ENCODE peak calls at places on chromosomes 11 and 22, in five cellular contexts. One of them, this sample, is unnamed.

GRCh38 chr22:37334859-37335818 is 52.8 kb downstream of the CYTH4 start:
- DNase-seq in nephron progenitor cell: peak
- DNase-seq in upper lobe of right lung: no peak
- DNase-seq in endodermal cell: peak
- DNase-seq in GM10248: no peak
- DNase-seq in this sample: peak

GRCh38 chr11:39011822-39012221 is 2413.8 kb upstream of the RAG2 start:
- DNase-seq in GM10248: no peak
- DNase-seq in endodermal cell: no peak
- DNase-seq in nephron progenitor cell: no peak
- DNase-seq in upper lobe of right lung: no peak
- DNase-seq in this sample: no peak

GRCh38 chr22:43439368-43440102 is 27.7 kb downstream of the MPPED1 start:
- DNase-seq in GM10248: no peak
- DNase-seq in upper lobe of right lung: peak
- DNase-seq in endodermal cell: no peak
- DNase-seq in nephron progenitor cell: peak
- DNase-seq in this sample: no peak

GRCh38 chr11:17568944-17569343 is 21.9 kb downstream of the OTOG start:
- DNase-seq in nephron progenitor cell: no peak
- DNase-seq in GM10248: no peak
- DNase-seq in endodermal cell: peak
- DNase-seq in upper lobe of right lung: no peak
- DNase-seq in this sample: no peak

GRCh38 chr11:17405232-17406005 is 17.0 kb upstream of the KCNJ11 start:
- DNase-seq in upper lobe of right lung: peak
- DNase-seq in endodermal cell: peak
- DNase-seq in GM10248: no peak
- DNase-seq in nephron progenitor cell: peak
- DNase-seq in this sample: peak

GRCh38 chr11:105179542-105180278 is 40.1 kb upstream of the CARD18 start:
- DNase-seq in GM10248: no peak
- DNase-seq in upper lobe of right lung: no peak
- DNase-seq in nephron progenitor cell: no peak
- DNase-seq in endodermal cell: no peak
- DNase-seq in this sample: no peak

GRCh38 chr22:30246962-30247376 is 410 bp upstream of the LIF start:
- DNase-seq in GM10248: no peak
- DNase-seq in nephron progenitor cell: no peak
- DNase-seq in endodermal cell: peak
- DNase-seq in upper lobe of right lung: no peak
- DNase-seq in this sample: no peak

GRCh38 chr22:46356496-46357185 is 21.1 kb downstream of the TRMU start:
- DNase-seq in GM10248: no peak
- DNase-seq in endodermal cell: no peak
- DNase-seq in nephron progenitor cell: no peak
- DNase-seq in upper lobe of right lung: peak
- DNase-seq in this sample: no peak

GRCh38 chr11:2396471-2396870 is 4.1 kb upstream of the TSSC4 start:
- DNase-seq in upper lobe of right lung: no peak
- DNase-seq in nephron progenitor cell: no peak
- DNase-seq in GM10248: no peak
- DNase-seq in endodermal cell: no peak
- DNase-seq in this sample: no peak

GRCh38 chr11:304915-305833 is 2.4 kb upstream of the IFITM2 start:
- DNase-seq in upper lobe of right lung: peak
- DNase-seq in endodermal cell: peak
- DNase-seq in nephron progenitor cell: peak
- DNase-seq in GM10248: peak
- DNase-seq in this sample: peak

GRCh38 chr11:17479284-17480214 is 2.9 kb upstream of the ABCC8 start:
- DNase-seq in GM10248: no peak
- DNase-seq in endodermal cell: peak
- DNase-seq in upper lobe of right lung: no peak
- DNase-seq in nephron progenitor cell: peak
- DNase-seq in this sample: peak

GRCh38 chr11:46315033-46315738 is 32.1 kb upstream of the DGKZ start:
- DNase-seq in endodermal cell: peak
- DNase-seq in upper lobe of right lung: no peak
- DNase-seq in nephron progenitor cell: peak
- DNase-seq in GM10248: peak
- DNase-seq in this sample: peak

GRCh38 chr22:49392247-49392646 is 435.4 kb downstream of the BRD1 start:
- DNase-seq in upper lobe of right lung: no peak
- DNase-seq in GM10248: no peak
- DNase-seq in nephron progenitor cell: no peak
- DNase-seq in endodermal cell: peak
- DNase-seq in this sample: no peak

GRCh38 chr11:102244681-102245409 is 72.4 kb upstream of the BIRC3 start:
- DNase-seq in endodermal cell: no peak
- DNase-seq in GM10248: no peak
- DNase-seq in upper lobe of right lung: no peak
- DNase-seq in nephron progenitor cell: no peak
- DNase-seq in this sample: no peak

GRCh38 chr11:110606415-110606814 is 105.8 kb downstream of the ARHGAP20 start:
- DNase-seq in GM10248: no peak
- DNase-seq in upper lobe of right lung: no peak
- DNase-seq in nephron progenitor cell: peak
- DNase-seq in endodermal cell: peak
- DNase-seq in this sample: no peak

GRCh38 chr11:71473793-71474080 is 20.7 kb downstream of the NADSYN1 start:
- DNase-seq in nephron progenitor cell: no peak
- DNase-seq in GM10248: no peak
- DNase-seq in upper lobe of right lung: no peak
- DNase-seq in endodermal cell: no peak
- DNase-seq in this sample: no peak

GRCh38 chr11:76791861-76792260 is 8.7 kb downstream of the TSKU start:
- DNase-seq in endodermal cell: no peak
- DNase-seq in nephron progenitor cell: no peak
- DNase-seq in upper lobe of right lung: no peak
- DNase-seq in GM10248: no peak
- DNase-seq in this sample: no peak

GRCh38 chr22:45425531-45426265 is 12.2 kb downstream of the RIBC2 start:
- DNase-seq in endodermal cell: no peak
- DNase-seq in upper lobe of right lung: peak
- DNase-seq in GM10248: no peak
- DNase-seq in nephron progenitor cell: no peak
- DNase-seq in this sample: no peak

GRCh38 chr11:123590296-123590912 is 64.0 kb downstream of the SCN3B start:
- DNase-seq in nephron progenitor cell: no peak
- DNase-seq in endodermal cell: no peak
- DNase-seq in GM10248: no peak
- DNase-seq in upper lobe of right lung: no peak
- DNase-seq in this sample: no peak

GRCh38 chr11:133202816-133203215 is 329.5 kb downstream of the OPCML start:
- DNase-seq in upper lobe of right lung: no peak
- DNase-seq in endodermal cell: no peak
- DNase-seq in GM10248: no peak
- DNase-seq in nephron progenitor cell: no peak
- DNase-seq in this sample: no peak

GRCh38 chr11:104735013-104735412 is 163.2 kb downstream of the CASP12 start:
- DNase-seq in endodermal cell: no peak
- DNase-seq in nephron progenitor cell: no peak
- DNase-seq in GM10248: no peak
- DNase-seq in upper lobe of right lung: no peak
- DNase-seq in this sample: no peak

GRCh38 chr11:64854534-64855502 is 10.4 kb upstream of the CDC42BPG start:
- DNase-seq in upper lobe of right lung: peak
- DNase-seq in nephron progenitor cell: no peak
- DNase-seq in endodermal cell: peak
- DNase-seq in GM10248: no peak
- DNase-seq in this sample: no peak

GRCh38 chr11:62217191-62217748 is 8.8 kb downstream of the SCGB2A1 start:
- DNase-seq in endodermal cell: no peak
- DNase-seq in upper lobe of right lung: no peak
- DNase-seq in nephron progenitor cell: no peak
- DNase-seq in GM10248: no peak
- DNase-seq in this sample: no peak

GRCh38 chr11:223026-223789 is 12.9 kb downstream of the SIRT3 start:
- DNase-seq in nephron progenitor cell: no peak
- DNase-seq in endodermal cell: peak
- DNase-seq in GM10248: no peak
- DNase-seq in upper lobe of right lung: no peak
- DNase-seq in this sample: no peak

GRCh38 chr11:106990322-106990721 is 28.0 kb downstream of the GUCY1A2 start:
- DNase-seq in nephron progenitor cell: peak
- DNase-seq in endodermal cell: no peak
- DNase-seq in GM10248: no peak
- DNase-seq in upper lobe of right lung: no peak
- DNase-seq in this sample: peak

GRCh38 chr11:46390331-46391171 is 1.0 kb downstream of the CHRM4 start:
- DNase-seq in nephron progenitor cell: no peak
- DNase-seq in endodermal cell: peak
- DNase-seq in GM10248: no peak
- DNase-seq in upper lobe of right lung: no peak
- DNase-seq in this sample: peak

GRCh38 chr11:76756341-76756771 is 26.8 kb upstream of the TSKU start:
- DNase-seq in GM10248: no peak
- DNase-seq in endodermal cell: no peak
- DNase-seq in upper lobe of right lung: no peak
- DNase-seq in nephron progenitor cell: no peak
- DNase-seq in this sample: no peak

GRCh38 chr22:21032037-21032842 is at the start of gene SLC7A4:
- DNase-seq in nephron progenitor cell: peak
- DNase-seq in endodermal cell: peak
- DNase-seq in upper lobe of right lung: no peak
- DNase-seq in GM10248: no peak
- DNase-seq in this sample: peak

GRCh38 chr22:37804502-37804885 is 3.2 kb upstream of the GCAT start:
- DNase-seq in GM10248: no peak
- DNase-seq in endodermal cell: no peak
- DNase-seq in upper lobe of right lung: no peak
- DNase-seq in nephron progenitor cell: no peak
- DNase-seq in this sample: peak

GRCh38 chr11:2136209-2136951 is 2.8 kb downstream of the IGF2 start:
- DNase-seq in endodermal cell: no peak
- DNase-seq in GM10248: no peak
- DNase-seq in nephron progenitor cell: peak
- DNase-seq in upper lobe of right lung: no peak
- DNase-seq in this sample: peak

GRCh38 chr11:38307455-38307854 is 1709.4 kb upstream of the RAG2 start:
- DNase-seq in GM10248: no peak
- DNase-seq in upper lobe of right lung: no peak
- DNase-seq in endodermal cell: no peak
- DNase-seq in nephron progenitor cell: no peak
- DNase-seq in this sample: no peak

GRCh38 chr11:46100670-46101069 is 20.6 kb downstream of the PHF21A start:
- DNase-seq in nephron progenitor cell: no peak
- DNase-seq in upper lobe of right lung: no peak
- DNase-seq in endodermal cell: no peak
- DNase-seq in GM10248: no peak
- DNase-seq in this sample: no peak

GRCh38 chr11:18987454-18988231 is 48.4 kb upstream of the MRGPRX1 start:
- DNase-seq in endodermal cell: no peak
- DNase-seq in upper lobe of right lung: no peak
- DNase-seq in nephron progenitor cell: no peak
- DNase-seq in GM10248: no peak
- DNase-seq in this sample: no peak

DNA sequence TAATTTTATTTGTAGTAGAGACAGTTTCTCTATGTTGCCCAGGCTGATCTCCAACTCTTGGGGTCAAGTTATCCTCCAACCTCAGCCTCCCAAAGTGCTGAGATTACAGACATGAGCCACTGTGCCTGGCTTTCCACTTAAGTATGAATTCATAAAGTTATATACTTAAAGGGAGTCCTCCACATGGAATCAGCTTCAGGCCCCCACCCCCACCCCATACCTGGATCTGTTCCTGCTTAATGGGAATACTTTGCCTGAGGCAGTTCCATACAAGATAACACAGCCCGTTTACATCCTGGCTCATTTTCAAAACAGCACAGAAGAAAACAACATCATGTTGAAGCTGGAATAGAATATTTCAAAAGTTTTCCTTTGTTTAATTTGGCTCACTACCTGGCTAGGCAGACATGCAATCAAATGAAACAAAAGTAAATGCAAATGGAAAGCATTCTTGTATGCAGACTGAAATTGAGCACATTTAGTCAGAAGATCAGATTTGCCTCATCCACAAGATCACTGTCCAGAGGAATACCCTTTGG is 82.4 kb downstream of the FAT3 start:
- DNase-seq in endodermal cell: no peak
- DNase-seq in upper lobe of right lung: no peak
- DNase-seq in GM10248: no peak
- DNase-seq in nephron progenitor cell: no peak
- DNase-seq in this sample: no peak
- TF ChIP-seq CTCF in endodermal cell: no peak
- TF ChIP-seq CTCF in upper lobe of right lung: no peak
- TF ChIP-seq CTCF in GM10248: no peak
- TF ChIP-seq CTCF in nephron progenitor cell: no peak
- TF ChIP-seq CTCF in this sample: no peak

DNA sequence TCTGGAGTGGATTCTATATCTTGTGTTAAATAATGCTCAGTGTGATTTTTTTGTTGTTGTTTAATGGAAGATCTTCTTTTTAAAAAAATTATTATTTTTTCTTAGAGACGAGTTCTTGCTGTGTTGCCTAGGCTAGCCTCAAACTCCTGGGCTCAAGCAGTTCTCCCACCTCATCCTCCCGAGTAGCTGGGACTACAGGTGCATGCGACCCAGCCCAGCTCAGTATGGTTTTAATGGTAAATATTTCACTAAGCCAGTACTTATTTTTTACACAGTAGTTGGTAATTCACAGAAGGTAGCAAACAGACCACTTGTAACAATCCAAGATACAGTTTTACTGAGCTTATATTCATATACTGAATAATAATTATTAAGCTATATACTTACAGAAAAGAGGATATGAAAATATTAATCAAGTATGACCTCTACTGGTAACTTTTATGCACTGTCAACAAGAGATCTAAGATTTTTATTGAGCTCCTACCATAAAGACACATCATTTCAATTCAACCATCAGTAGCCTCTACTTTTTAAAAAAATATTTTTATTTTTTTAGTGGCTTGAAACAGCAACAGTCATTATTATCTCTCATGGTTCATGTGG is 6.1 kb upstream of the CD59 start:
- DNase-seq in nephron progenitor cell: no peak
- DNase-seq in upper lobe of right lung: no peak
- DNase-seq in endodermal cell: no peak
- DNase-seq in GM10248: no peak
- DNase-seq in this sample: no peak
- TF ChIP-seq CTCF in nephron progenitor cell: no peak
- TF ChIP-seq CTCF in upper lobe of right lung: peak
- TF ChIP-seq CTCF in endodermal cell: peak
- TF ChIP-seq CTCF in GM10248: peak
- TF ChIP-seq CTCF in this sample: peak

DNA sequence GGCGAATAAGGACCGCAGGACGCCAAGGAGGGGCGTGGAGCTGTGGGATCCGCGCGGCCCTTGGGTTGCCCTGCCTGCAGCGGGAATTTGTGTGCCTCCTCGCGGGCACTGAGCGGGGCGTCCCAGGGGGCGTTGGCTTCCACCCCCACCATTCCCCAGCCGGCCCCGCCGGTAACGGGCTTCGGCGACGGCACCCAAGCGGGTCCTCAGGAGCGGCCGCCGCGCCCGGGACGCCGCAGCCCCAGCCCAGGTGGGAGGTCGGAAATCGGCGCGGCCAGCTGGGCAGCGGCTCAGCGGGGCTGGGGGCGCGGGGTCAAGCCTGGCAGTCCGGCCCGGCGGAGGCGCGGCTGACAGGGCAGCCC is 320 bp downstream of the CLTCL1 start:
- DNase-seq in endodermal cell: peak
- DNase-seq in GM10248: peak
- DNase-seq in nephron progenitor cell: peak
- DNase-seq in upper lobe of right lung: peak
- DNase-seq in this sample: peak
- TF ChIP-seq CTCF in endodermal cell: peak
- TF ChIP-seq CTCF in GM10248: no peak
- TF ChIP-seq CTCF in nephron progenitor cell: no peak
- TF ChIP-seq CTCF in upper lobe of right lung: no peak
- TF ChIP-seq CTCF in this sample: no peak

GRCh38 chr11:117226388-117227385 is 5.2 kb downstream of the PCSK7 start:
- DNase-seq in upper lobe of right lung: no peak
- DNase-seq in nephron progenitor cell: peak
- DNase-seq in GM10248: peak
- DNase-seq in endodermal cell: peak
- DNase-seq in this sample: peak
- TF ChIP-seq CTCF in upper lobe of right lung: peak
- TF ChIP-seq CTCF in nephron progenitor cell: peak
- TF ChIP-seq CTCF in GM10248: peak
- TF ChIP-seq CTCF in endodermal cell: peak
- TF ChIP-seq CTCF in this sample: peak

This sample was measured in glutamatergic neuron.